ENCODE peak calls at places on chromosomes 2 and 18, in five cellular contexts. G, O, M, Q and H are unnamed samples.

GRCh38 chr18:63082661-63083531 is 236.7 kb downstream of the BCL2 start:
- DNase-seq in G (no peak), O (no peak), M (no peak), Q (no peak), H (no peak)

GRCh38 chr18:73408434-73408833 is 540.6 kb upstream of the NETO1 start:
- DNase-seq in G (no peak), O (no peak), M (no peak), Q (no peak), H (no peak)

GRCh38 chr2:27807476-27807875 is 36.0 kb downstream of the MRPL33 start:
- DNase-seq in G (peak), O (peak), M (peak), Q (no peak), H (no peak)

GRCh38 chr2:209596275-209596674 is 172.4 kb downstream of the MAP2 start:
- DNase-seq in G (no peak), O (no peak), M (no peak), Q (no peak), H (no peak)

GRCh38 chr2:198309673-198310280 is 505.4 kb downstream of the PLCL1 start:
- DNase-seq in G (peak), O (peak), M (peak), Q (peak), H (peak)

GRCh38 chr18:74994502-74995403 is 214.2 kb downstream of the PTGR3 start:
- DNase-seq in G (no peak), O (no peak), M (no peak), Q (no peak), H (no peak)

GRCh38 chr2:128378231-128379020 is 59.8 kb upstream of the HS6ST1 start:
- DNase-seq in G (no peak), O (no peak), M (no peak), Q (no peak), H (no peak)

GRCh38 chr2:196217116-196217515 is 45.7 kb upstream of the STK17B start:
- DNase-seq in G (no peak), O (no peak), M (no peak), Q (no peak), H (no peak)

GRCh38 chr18:45896452-45896851 is 70.7 kb downstream of the EPG5 start:
- DNase-seq in G (no peak), O (no peak), M (no peak), Q (no peak), H (no peak)

GRCh38 chr18:23456835-23457234 is 3.7 kb downstream of the RIOK3 start:
- DNase-seq in G (no peak), O (no peak), M (no peak), Q (no peak), H (no peak)

GRCh38 chr2:235054497-235054896 is 102.7 kb downstream of the SH3BP4 start:
- DNase-seq in G (no peak), O (no peak), M (no peak), Q (no peak), H (no peak)

GRCh38 chr2:232888839-232889529 is 18.9 kb downstream of the SNORC start:
- DNase-seq in G (no peak), O (no peak), M (no peak), Q (no peak), H (no peak)

GRCh38 chr18:12657048-12657848 is 659 bp downstream of the SPIRE1 start:
- DNase-seq in G (peak), O (peak), M (no peak), Q (peak), H (no peak)

GRCh38 chr18:525066-525797 is 24.7 kb upstream of the COLEC12 start:
- DNase-seq in G (no peak), O (peak), M (no peak), Q (no peak), H (no peak)

GRCh38 chr2:235378261-235378660 is 115.6 kb upstream of the AGAP1 start:
- DNase-seq in G (no peak), O (no peak), M (no peak), Q (no peak), H (no peak)

GRCh38 chr2:145546091-145546490 is 1026.2 kb upstream of the ZEB2 start:
- DNase-seq in G (no peak), O (peak), M (peak), Q (no peak), H (no peak)

GRCh38 chr2:35365859-35366258 is 989.7 kb upstream of the CRIM1 start:
- DNase-seq in G (peak), O (no peak), M (no peak), Q (no peak), H (no peak)

GRCh38 chr18:9871244-9871746 is 14.5 kb upstream of the TXNDC2 start:
- DNase-seq in G (no peak), O (no peak), M (no peak), Q (no peak), H (no peak)

GRCh38 chr2:160494243-160494642 is 636 bp upstream of the RBMS1 start:
- DNase-seq in G (no peak), O (no peak), M (no peak), Q (no peak), H (no peak)

GRCh38 chr2:242001853-242002252 is 132.3 kb downstream of the RTP5 start:
- DNase-seq in G (no peak), O (no peak), M (no peak), Q (no peak), H (no peak)

GRCh38 chr2:39780825-39781600 is 2.0 kb upstream of the THUMPD2 start:
- DNase-seq in G (no peak), O (peak), M (no peak), Q (no peak), H (no peak)

GRCh38 chr2:5706717-5707455 is 14.7 kb downstream of the SOX11 start:
- DNase-seq in G (peak), O (no peak), M (no peak), Q (no peak), H (no peak)

GRCh38 chr2:216551234-216551633 is 52.6 kb downstream of the RPL37A start:
- DNase-seq in G (no peak), O (no peak), M (no peak), Q (no peak), H (no peak)

GRCh38 chr18:43405097-43405496 is 127.8 kb upstream of the SYT4 start:
- DNase-seq in G (no peak), O (no peak), M (no peak), Q (no peak), H (no peak)

GRCh38 chr2:181586569-181587076 is 70.3 kb downstream of the CERKL start:
- DNase-seq in G (no peak), O (no peak), M (no peak), Q (no peak), H (no peak)

GRCh38 chr18:3384664-3385189 is 65.2 kb upstream of the TGIF1 start:
- DNase-seq in G (no peak), O (no peak), M (no peak), Q (no peak), H (no peak)

GRCh38 chr2:111117666-111118454 is 2.9 kb upstream of the BCL2L11 start:
- DNase-seq in G (no peak), O (no peak), M (no peak), Q (peak), H (no peak)

GRCh38 chr18:9428301-9428706 is 47.0 kb upstream of the RALBP1 start:
- DNase-seq in G (peak), O (no peak), M (no peak), Q (no peak), H (no peak)

GRCh38 chr18:72114801-72115594 is 429.1 kb downstream of the CBLN2 start:
- DNase-seq in G (no peak), O (no peak), M (no peak), Q (no peak), H (no peak)

GRCh38 chr2:118508282-118508681 is 339.2 kb downstream of the EN1 start:
- DNase-seq in G (no peak), O (no peak), M (no peak), Q (no peak), H (no peak)

GRCh38 chr2:30332791-30333453 is 101.6 kb downstream of the LBH start:
- DNase-seq in G (no peak), O (no peak), M (no peak), Q (no peak), H (no peak)

DNA sequence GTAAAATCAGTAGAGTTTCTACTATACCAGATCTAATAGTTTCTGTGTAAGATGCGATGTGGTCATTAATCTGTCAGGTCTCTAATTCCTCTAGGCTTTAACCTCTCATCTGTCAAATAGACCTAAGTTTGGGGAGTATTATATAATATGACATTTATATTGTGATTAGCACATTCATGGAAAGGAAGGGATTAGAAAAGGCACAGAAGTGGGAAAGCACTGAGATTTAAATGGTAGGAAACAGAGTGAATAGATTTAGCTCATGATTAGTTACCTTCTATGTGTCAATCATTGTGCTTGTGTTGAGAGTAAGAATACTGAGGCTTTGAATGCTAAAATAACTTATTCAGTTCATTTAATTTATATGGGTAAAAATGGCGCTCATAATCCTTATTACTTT is 118.0 kb downstream of the LRP1B start:
- DNase-seq in G (no peak), O (no peak), M (no peak), Q (no peak), H (no peak)
- TF ChIP-seq YY1 in G (no peak), O (no peak), M (no peak), Q (no peak), H (no peak)

GRCh38 chr18:48974304-48975220 is 23.8 kb upstream of the SMAD7 start:
- DNase-seq in G (peak), O (no peak), M (no peak), Q (no peak), H (no peak)
- H3K4me3 ChIP-seq in G (peak), O (no peak), M (no peak), Q (peak), H (peak)

GRCh38 chr18:34993289-34993688 is 47.9 kb upstream of the MAPRE2 start:
- DNase-seq in G (no peak), O (no peak), M (no peak), Q (no peak), H (no peak)

GRCh38 chr18:34991152-34991551 is 50.1 kb upstream of the MAPRE2 start:
- DNase-seq in G (no peak), O (no peak), M (no peak), Q (no peak), H (no peak)

GRCh38 chr18:34991561-34991960 is 49.7 kb upstream of the MAPRE2 start:
- DNase-seq in G (no peak), O (no peak), M (no peak), Q (no peak), H (no peak)

GRCh38 chr18:34985963-34986362 is 55.2 kb upstream of the MAPRE2 start:
- DNase-seq in G (no peak), O (no peak), M (no peak), Q (no peak), H (no peak)

GRCh38 chr18:34990571-34990970 is 50.6 kb upstream of the MAPRE2 start:
- DNase-seq in G (no peak), O (no peak), M (no peak), Q (no peak), H (no peak)
- TF ChIP-seq YY1 in G (no peak), O (no peak), M (no peak), Q (no peak), H (no peak)

DNA sequence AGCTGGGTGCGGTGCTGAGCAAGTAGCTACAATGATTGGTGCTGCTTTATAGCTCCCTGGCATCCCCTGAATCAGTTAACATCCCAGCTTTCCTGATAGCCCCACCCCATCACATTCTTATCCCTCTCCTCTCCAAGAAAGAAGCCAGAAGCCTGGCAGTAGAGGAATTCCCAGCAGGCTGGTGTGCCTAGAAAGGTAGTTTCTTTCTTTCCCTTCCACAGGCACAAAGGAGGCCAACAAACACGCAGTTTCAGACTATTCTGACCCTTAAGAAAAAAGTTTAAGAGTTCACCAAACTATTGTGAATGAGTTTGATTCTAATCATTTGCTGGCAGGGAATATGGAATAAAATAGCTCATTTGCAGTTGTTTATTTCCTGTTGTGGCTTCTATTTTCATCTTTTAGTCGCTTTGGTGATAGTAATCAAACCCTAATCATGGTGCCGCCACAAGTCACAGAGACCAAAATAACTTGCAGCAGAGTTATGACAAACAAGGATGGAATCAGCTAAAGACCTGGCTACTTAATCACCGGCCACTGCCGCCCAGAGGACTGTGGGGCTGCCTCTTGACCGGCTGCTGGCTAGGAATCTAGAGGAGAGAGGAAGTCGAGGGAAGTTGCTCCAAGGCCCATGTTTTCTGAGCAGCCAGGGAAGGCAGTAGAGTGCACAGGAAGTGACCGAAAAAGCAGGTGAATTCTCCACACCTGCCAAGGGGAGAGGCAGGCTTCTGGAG is 4.9 kb upstream of the SMAD7 start:
- DNase-seq in G (no peak), O (peak), M (no peak), Q (no peak), H (no peak)
- H3K4me3 ChIP-seq in G (no peak), O (no peak), M (no peak), Q (no peak), H (no peak)

GRCh38 chr2:59787095-59787494 is 766.4 kb downstream of the BCL11A start:
- DNase-seq in G (no peak), O (no peak), M (no peak), Q (no peak), H (no peak)
- TF ChIP-seq YY1 in G (no peak), O (no peak), M (no peak), Q (no peak), H (no peak)

DNA sequence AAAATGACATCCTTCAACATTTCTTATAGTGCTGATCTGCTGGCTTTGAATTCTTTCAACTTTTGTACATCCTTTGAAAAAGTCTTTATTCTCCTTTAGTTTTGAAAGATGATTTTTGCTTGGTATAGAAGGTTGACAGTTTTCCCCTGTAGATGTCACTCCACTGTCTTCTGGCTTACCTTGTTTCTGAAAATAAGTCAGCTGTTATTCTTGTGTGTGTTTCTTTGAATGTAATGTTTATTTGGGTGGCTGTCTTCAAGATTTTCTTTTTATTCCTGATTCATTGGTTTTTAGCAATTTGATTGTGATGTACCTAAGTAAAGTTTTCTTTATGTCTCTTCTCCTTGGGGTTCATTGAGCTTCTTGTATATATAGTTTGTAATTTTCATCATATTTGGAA is 47.6 kb downstream of the ACTR3 start:
- DNase-seq in G (no peak), O (no peak), M (no peak), Q (no peak), H (no peak)
- H3K4me3 ChIP-seq in G (no peak), O (no peak), M (no peak), Q (no peak), H (no peak)

DNA sequence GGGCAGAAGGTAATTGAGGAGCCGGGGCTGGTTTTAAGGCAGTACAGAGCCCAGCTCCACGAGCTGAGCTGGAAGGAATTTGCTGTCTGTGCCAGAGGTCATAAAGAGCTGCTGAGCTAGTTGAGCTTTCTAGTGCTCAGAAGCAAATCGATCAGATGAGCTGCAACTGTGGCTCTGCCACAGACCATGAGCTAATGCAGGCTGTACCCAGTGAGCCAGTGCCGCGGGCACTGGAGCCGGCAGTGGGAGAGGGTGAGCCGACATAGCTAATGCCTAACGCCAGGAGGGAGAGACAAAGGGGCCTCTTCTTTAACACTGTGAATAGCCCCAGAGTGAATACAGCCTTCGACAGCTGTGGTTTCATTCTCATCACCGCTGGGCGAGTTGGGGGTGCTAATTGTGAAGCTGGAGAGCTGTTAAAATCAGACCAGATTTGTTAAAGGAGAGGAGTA is 410.1 kb upstream of the TCF4 start:
- DNase-seq in G (peak), O (no peak), M (no peak), Q (peak), H (no peak)
- TF ChIP-seq YY1 in G (no peak), O (no peak), M (no peak), Q (no peak), H (no peak)

GRCh38 chr18:5894215-5894612 is 1.1 kb downstream of the TMEM200C start:
- DNase-seq in G (no peak), O (no peak), M (no peak), Q (no peak), H (no peak)
- H3K4me3 ChIP-seq in G (no peak), O (no peak), M (no peak), Q (peak), H (peak)